ENCODE peak calls at places on chromosomes 3 and 15, in six cellular contexts. S is neuronal stem cell, V is GM23338, J is stomach, G is psoas muscle, R is fibroblast of lung. T is an unnamed sample. For H3K4me1, the result is how much of the 10 kb centered on the place peaks cover.

GRCh38 chr3:37957185-37957936 is 33.2 kb upstream of the VILL start:
- DNase-seq in S (no peak), G (no peak), V (no peak), R (no peak), J (no peak), T (no peak)

GRCh38 chr15:74906450-74907276 is at the start of gene FAM219B:
- DNase-seq in G (peak), R (peak), J (peak), S (peak), V (peak), T (peak)

GRCh38 chr15:29612701-29613100 is 209.6 kb downstream of the TJP1 start:
- DNase-seq in R (no peak), S (no peak), G (no peak), J (no peak), V (peak), T (no peak)

GRCh38 chr15:80695911-80696651 is 971 bp downstream of the ABHD17C start:
- DNase-seq in S (no peak), R (peak), J (peak), V (peak), G (no peak), T (no peak)

GRCh38 chr3:142853270-142854163 is 35.4 kb downstream of the PCOLCE2 start:
- DNase-seq in V (no peak), S (no peak), G (peak), J (peak), R (no peak), T (no peak)

GRCh38 chr3:4950351-4950784 is 28.9 kb upstream of the BHLHE40 start:
- DNase-seq in R (no peak), J (no peak), G (peak), S (no peak), V (no peak), T (no peak)

GRCh38 chr3:34212671-34213070 is 414.2 kb downstream of the PDCD6IP start:
- DNase-seq in V (no peak), R (peak), S (peak), J (peak), G (no peak), T (no peak)

GRCh38 chr3:6697722-6698121 is 163.2 kb upstream of the GRM7 start:
- DNase-seq in S (no peak), G (no peak), V (no peak), J (no peak), R (no peak), T (no peak)

GRCh38 chr15:29669823-29670222 is 152.4 kb downstream of the TJP1 start:
- DNase-seq in R (no peak), V (no peak), J (no peak), S (no peak), G (no peak), T (no peak)

GRCh38 chr3:32175607-32176197 is 62.8 kb upstream of the CMTM8 start:
- DNase-seq in S (peak), V (peak), G (no peak), J (peak), R (peak), T (no peak)

GRCh38 chr3:179681492-179682263 is 28.8 kb downstream of the USP13 start:
- DNase-seq in G (no peak), R (no peak), J (peak), S (no peak), V (no peak), T (no peak)

GRCh38 chr15:75517233-75517632 is 61.9 kb downstream of the PTPN9 start:
- DNase-seq in S (no peak), V (no peak), G (no peak), R (no peak), J (no peak), T (no peak)

GRCh38 chr15:64105113-64105704 is 9.4 kb downstream of the SNX1 start:
- DNase-seq in S (no peak), G (no peak), R (peak), V (no peak), J (no peak), T (peak)

GRCh38 chr15:25176991-25177954 is 222.5 kb downstream of the SNRPN start:
- DNase-seq in V (no peak), J (peak), G (peak), R (no peak), S (no peak), T (peak)

GRCh38 chr3:45499529-45499928 is 95.0 kb upstream of the LIMD1 start:
- DNase-seq in V (peak), R (peak), S (no peak), J (no peak), G (no peak), T (no peak)

GRCh38 chr3:27675287-27675686 is 46.8 kb downstream of the EOMES start:
- DNase-seq in J (no peak), V (no peak), G (no peak), S (no peak), R (peak), T (no peak)

GRCh38 chr3:40661285-40661684 is 136.5 kb downstream of the ZNF621 start:
- DNase-seq in J (no peak), R (no peak), V (no peak), G (no peak), S (no peak), T (no peak)

GRCh38 chr3:184481924-184482671 is 79.5 kb upstream of the EPHB3 start:
- DNase-seq in R (no peak), J (no peak), V (no peak), G (no peak), S (no peak), T (no peak)

GRCh38 chr3:182710557-182711157 is 82.6 kb upstream of the ATP11B start:
- DNase-seq in S (no peak), V (peak), J (no peak), G (no peak), R (peak), T (no peak)

GRCh38 chr3:147141516-147141915 is 264.8 kb downstream of the ZIC4 start:
- DNase-seq in R (no peak), S (no peak), G (no peak), J (no peak), V (no peak), T (no peak)

GRCh38 chr3:184568918-184569829 is 7.6 kb downstream of the EPHB3 start:
- DNase-seq in J (peak), S (no peak), R (peak), V (peak), G (peak), T (peak)

GRCh38 chr3:155232605-155233004 is 60.9 kb downstream of the STRIT1 start:
- DNase-seq in G (peak), R (peak), J (peak), S (no peak), V (peak), T (peak)

GRCh38 chr15:93030430-93031102 is 58.4 kb downstream of the RGMA start:
- DNase-seq in G (peak), R (peak), V (peak), S (peak), J (peak), T (peak)

GRCh38 chr3:131238496-131238895 is 143.1 kb upstream of the NUDT16 start:
- DNase-seq in S (no peak), J (no peak), G (no peak), R (no peak), V (no peak), T (no peak)

GRCh38 chr15:56963719-56964118 is 45.3 kb downstream of the TCF12 start:
- DNase-seq in V (peak), R (peak), S (no peak), J (no peak), G (no peak), T (no peak)
- H3K4me1 ChIP-seq in V (under half), R (under half), S (under half), J (under half), G (under half), T (under half)

GRCh38 chr15:38685686-38686339 is 121.2 kb upstream of the RASGRP1 start:
- DNase-seq in R (no peak), S (no peak), G (no peak), J (no peak), V (no peak), T (no peak)
- H3K4me1 ChIP-seq in R (under half), S (under half), G (under half), J (under half), V (under half), T (under half)

GRCh38 chr15:31359722-31360111 is 33.1 kb downstream of the KLF13 start:
- DNase-seq in V (no peak), S (no peak), G (no peak), R (no peak), J (no peak), T (no peak)
- H3K4me1 ChIP-seq in V (under half), S (under half), G (half or more), R (under half), J (half or more), T (under half)

GRCh38 chr3:124786491-124787241 is 56.4 kb downstream of the UMPS start:
- DNase-seq in V (no peak), R (peak), G (no peak), J (no peak), S (no peak), T (no peak)
- H3K4me1 ChIP-seq in V (under half), R (under half), G (under half), J (under half), S (under half), T (half or more)

DNA sequence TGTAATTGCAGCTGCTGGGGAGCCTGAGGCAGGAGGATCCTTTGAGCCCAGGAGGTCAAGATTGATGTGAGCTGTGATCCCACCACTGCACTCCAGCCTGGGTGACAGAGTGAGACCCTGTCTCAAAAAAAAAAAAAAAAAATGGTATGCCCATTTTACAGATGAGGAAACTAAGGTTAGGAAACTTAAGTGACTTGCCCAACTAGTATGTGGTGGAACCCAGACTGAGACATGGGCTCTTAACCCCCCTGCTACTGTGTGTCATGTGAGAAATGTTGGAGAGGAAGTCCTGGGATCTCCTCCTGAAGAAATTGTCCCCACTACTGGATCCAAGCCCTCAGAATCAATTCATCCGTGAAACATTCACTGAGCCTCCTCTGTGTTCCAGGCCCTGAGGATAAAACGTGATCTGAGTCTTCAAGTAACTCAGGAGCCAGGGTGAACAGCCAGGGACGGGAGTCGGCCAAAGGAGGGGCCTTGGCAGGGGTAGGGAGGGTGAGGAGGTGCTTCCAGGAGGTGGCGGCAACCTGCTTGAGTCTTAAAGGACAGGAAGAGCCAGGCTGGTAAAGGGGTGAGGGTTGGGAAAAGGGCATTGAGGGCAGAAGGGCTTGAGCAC is 19.6 kb upstream of the RNU6-1 start:
- DNase-seq in V (no peak), J (no peak), G (no peak), S (no peak), R (no peak), T (no peak)
- H3K4me1 ChIP-seq in V (under half), J (under half), G (under half), S (under half), R (under half), T (under half)

DNA sequence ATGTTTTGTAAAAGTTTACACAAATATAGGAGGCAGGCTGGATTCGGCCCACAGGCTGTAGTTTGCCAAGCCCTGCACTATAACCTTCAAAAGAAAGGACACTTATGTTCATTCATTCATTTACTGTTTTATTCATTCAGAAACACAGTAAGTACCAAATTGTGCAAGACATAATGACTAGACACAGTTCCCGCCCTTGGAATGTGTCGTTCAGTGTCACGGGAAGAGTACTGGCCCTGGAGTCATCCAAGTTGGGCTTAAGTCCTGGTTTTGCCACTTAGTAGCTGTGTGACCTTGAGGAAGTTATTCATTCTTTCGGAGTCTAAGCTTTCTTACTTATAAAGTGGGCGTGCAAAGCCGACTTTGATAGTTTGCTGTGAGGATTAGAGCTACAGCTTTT is 22.0 kb downstream of the COLQ start:
- DNase-seq in J (no peak), R (no peak), G (no peak), S (no peak), V (no peak), T (no peak)
- H3K4me1 ChIP-seq in J (under half), R (under half), G (half or more), S (under half), V (under half), T (under half)